ENCODE peak calls at places on chromosomes 11 and 22, in seven cellular contexts. W is CD4-positive, alpha-beta T cell; L is GM13977; K is RCC 7860; F is stimulated activated naive CD4-positive, alpha-beta T cell; E is T-cell; X is dermis blood vessel endothelial cell. B is an unnamed sample.

GRCh38 chr11:119615003-119615878 is 113.8 kb downstream of the NECTIN1 start:
- DNase-seq in F (no peak), W (no peak), L (no peak), K (peak), E (no peak), X (peak), B (peak)

GRCh38 chr11:96333076-96333744 is 9.8 kb downstream of the MAML2 start:
- DNase-seq in K (no peak), E (no peak), W (no peak), L (no peak), F (no peak), X (no peak), B (no peak)

GRCh38 chr11:78220218-78221157 is 31.8 kb downstream of the USP35 start:
- DNase-seq in W (no peak), F (no peak), L (no peak), K (no peak), E (no peak), X (no peak), B (no peak)

GRCh38 chr11:121038642-121039409 is 14.9 kb downstream of the TBCEL start:
- DNase-seq in E (no peak), X (no peak), K (no peak), W (no peak), F (no peak), L (no peak), B (no peak)

GRCh38 chr11:32852142-32852541 is 22.4 kb downstream of the PRRG4 start:
- DNase-seq in F (no peak), X (no peak), W (no peak), K (no peak), L (no peak), E (no peak), B (no peak)

GRCh38 chr11:116558504-116559252 is 214.1 kb downstream of the BUD13 start:
- DNase-seq in F (no peak), E (no peak), L (no peak), K (no peak), X (peak), W (no peak), B (no peak)

GRCh38 chr11:131938321-131938751 is 567.9 kb downstream of the NTM start:
- DNase-seq in L (no peak), X (no peak), F (no peak), K (no peak), E (no peak), W (no peak), B (no peak)

GRCh38 chr11:108364159-108364558 is 103.2 kb downstream of the C11orf65 start:
- DNase-seq in F (no peak), W (no peak), K (no peak), L (no peak), X (no peak), E (no peak), B (no peak)

GRCh38 chr11:45285931-45286632 is at the start of gene SYT13:
- DNase-seq in E (no peak), F (no peak), L (peak), K (no peak), W (no peak), X (no peak), B (peak)

GRCh38 chr22:49585695-49586243 is 241.9 kb downstream of the BRD1 start:
- DNase-seq in F (no peak), E (no peak), L (no peak), X (no peak), K (no peak), W (no peak), B (no peak)

GRCh38 chr11:91846664-91847063 is 378.0 kb upstream of the FAT3 start:
- DNase-seq in X (no peak), W (no peak), F (no peak), E (no peak), L (no peak), K (no peak), B (no peak)

GRCh38 chr22:50260801-50261614 is 475 bp downstream of the MAPK12 start:
- DNase-seq in F (no peak), W (no peak), E (no peak), X (peak), K (peak), L (peak), B (peak)

GRCh38 chr11:10607462-10607861 is 39.0 kb upstream of the LYVE1 start:
- DNase-seq in W (no peak), F (no peak), X (peak), K (no peak), L (no peak), E (no peak), B (no peak)

GRCh38 chr11:1773131-1773510 is 9.4 kb upstream of the CTSD start:
- DNase-seq in W (no peak), X (no peak), F (no peak), E (no peak), L (no peak), K (no peak), B (no peak)

GRCh38 chr22:18108187-18108586 is 2.4 kb upstream of the TUBA8 start:
- DNase-seq in L (no peak), F (no peak), W (no peak), E (no peak), X (no peak), K (no peak), B (no peak)

GRCh38 chr11:35133656-35134055 is 5.3 kb upstream of the CD44 start:
- DNase-seq in F (no peak), W (no peak), X (no peak), K (no peak), L (no peak), E (no peak), B (no peak)

GRCh38 chr11:106288988-106289387 is 211.5 kb downstream of the AASDHPPT start:
- DNase-seq in E (no peak), X (no peak), L (no peak), F (no peak), W (no peak), K (no peak), B (no peak)

GRCh38 chr11:6616596-6617250 is 2.5 kb downstream of the TPP1 start:
- DNase-seq in W (no peak), L (no peak), K (no peak), F (no peak), X (no peak), E (no peak), B (no peak)

GRCh38 chr11:29328961-29329441 is 687.8 kb downstream of the KCNA4 start:
- DNase-seq in K (peak), L (peak), W (no peak), E (no peak), X (peak), F (no peak), B (peak)

GRCh38 chr11:2089536-2090165 is 49.5 kb downstream of the IGF2 start:
- DNase-seq in W (no peak), K (no peak), E (no peak), X (peak), F (no peak), L (peak), B (peak)

GRCh38 chr11:122791836-122792235 is 46.5 kb upstream of the CRTAM start:
- DNase-seq in E (no peak), F (no peak), X (peak), L (no peak), K (peak), W (no peak), B (no peak)

GRCh38 chr22:49297871-49298721 is 529.6 kb downstream of the BRD1 start:
- DNase-seq in F (no peak), K (no peak), L (no peak), W (no peak), E (no peak), X (no peak), B (no peak)

GRCh38 chr22:41922940-41923594 is 3.5 kb downstream of the TNFRSF13C start:
- DNase-seq in X (no peak), L (no peak), K (no peak), E (no peak), W (no peak), F (no peak), B (no peak)